ENCODE peak calls at places on chromosome 4, in seven cellular contexts. X, I, O, K, M, S and L are unnamed samples. For H3K9me3, the result is how much of the 10 kb centered on the place peaks cover.

GRCh38 chr4:184344899-184345572 is 127.4 kb upstream of the ENPP6 start:
- DNase-seq in X (no peak), S (peak), I (no peak), O (no peak), M (no peak), K (no peak), L (peak)

GRCh38 chr4:55993994-55994657 is 45.4 kb downstream of the CEP135 start:
- DNase-seq in I (no peak), S (no peak), M (no peak), X (no peak), O (no peak), K (no peak), L (no peak)

GRCh38 chr4:98293089-98293887 is 32.1 kb downstream of the RAP1GDS1 start:
- DNase-seq in K (no peak), O (no peak), S (no peak), X (no peak), M (no peak), I (no peak), L (no peak)

GRCh38 chr4:188107931-188108843 is 1.2 kb downstream of the TRIML2 start:
- DNase-seq in S (no peak), X (no peak), K (no peak), I (peak), M (no peak), O (peak), L (no peak)

GRCh38 chr4:7876096-7876993 is 63.3 kb downstream of the AFAP1 start:
- DNase-seq in S (no peak), I (peak), O (no peak), K (no peak), X (peak), M (no peak), L (no peak)

GRCh38 chr4:145279122-145279960 is 99.0 kb upstream of the OTUD4 start:
- DNase-seq in O (no peak), M (no peak), K (no peak), I (no peak), X (no peak), S (no peak), L (no peak)

GRCh38 chr4:173505924-173506779 is 23.9 kb downstream of the HAND2 start:
- DNase-seq in O (no peak), I (peak), K (peak), S (peak), X (peak), M (peak), L (no peak)

GRCh38 chr4:126658391-126658790 is 974.4 kb upstream of the INTU start:
- DNase-seq in X (no peak), M (no peak), I (no peak), K (no peak), S (no peak), O (no peak), L (no peak)

GRCh38 chr4:112652216-112652615 is 15.3 kb downstream of the LARP7 start:
- DNase-seq in I (no peak), X (no peak), O (peak), S (no peak), K (no peak), M (no peak), L (no peak)

GRCh38 chr4:124337874-124338273 is 374.7 kb downstream of the ANKRD50 start:
- DNase-seq in S (peak), M (peak), I (no peak), O (no peak), X (no peak), K (peak), L (peak)

GRCh38 chr4:117134386-117134785 is 49.0 kb upstream of the TRAM1L1 start:
- DNase-seq in S (no peak), I (peak), X (no peak), M (no peak), O (no peak), K (no peak), L (no peak)

GRCh38 chr4:175998782-175999181 is 66.9 kb upstream of the WDR17 start:
- DNase-seq in M (no peak), O (peak), X (no peak), K (no peak), S (no peak), I (peak), L (no peak)

GRCh38 chr4:173494013-173494970 is 35.7 kb downstream of the HAND2 start:
- DNase-seq in X (peak), I (peak), O (peak), S (peak), M (peak), K (peak), L (no peak)

GRCh38 chr4:5705672-5706310 is 2.6 kb downstream of the EVC2 start:
- DNase-seq in O (no peak), S (no peak), K (peak), X (no peak), I (no peak), M (no peak), L (no peak)

GRCh38 chr4:88244821-88245579 is 39.4 kb downstream of the PPM1K start:
- DNase-seq in O (no peak), X (no peak), M (no peak), I (no peak), K (no peak), S (no peak), L (peak)

GRCh38 chr4:141486375-141486997 is 149.9 kb upstream of the IL15 start:
- DNase-seq in M (no peak), X (no peak), I (no peak), O (no peak), S (no peak), K (no peak), L (no peak)

GRCh38 chr4:100042235-100042634 is 92.2 kb upstream of the H2AZ1 start:
- DNase-seq in M (no peak), I (no peak), X (no peak), O (no peak), S (no peak), K (no peak), L (no peak)

GRCh38 chr4:99664703-99665102 is 7.1 kb upstream of the C4orf54 start:
- DNase-seq in O (no peak), X (no peak), I (no peak), S (no peak), M (no peak), K (no peak), L (no peak)

GRCh38 chr4:89158884-89159503 is 47.7 kb downstream of the TIGD2 start:
- DNase-seq in X (no peak), K (no peak), S (peak), M (peak), O (no peak), I (peak), L (no peak)

GRCh38 chr4:99321241-99322191 is at the start of gene ADH1B:
- DNase-seq in S (no peak), M (no peak), X (no peak), K (no peak), I (no peak), O (no peak), L (no peak)

GRCh38 chr4:101458914-101459313 is 111.6 kb upstream of the PPP3CA start:
- DNase-seq in X (no peak), S (no peak), M (no peak), K (no peak), I (no peak), O (no peak), L (no peak)

GRCh38 chr4:83516042-83516772 is 19.7 kb upstream of the GPAT3 start:
- DNase-seq in I (peak), O (no peak), K (no peak), M (no peak), X (no peak), S (peak), L (peak)

GRCh38 chr4:108113229-108113628 is 55.5 kb downstream of the LEF1 start:
- DNase-seq in S (peak), O (no peak), K (no peak), M (no peak), X (no peak), I (no peak), L (no peak)

GRCh38 chr4:2968381-2968780 is 5.0 kb downstream of the GRK4 start:
- DNase-seq in M (no peak), S (no peak), K (no peak), O (no peak), I (no peak), X (no peak), L (no peak)

GRCh38 chr4:37865450-37865849 is 25.4 kb upstream of the TBC1D1 start:
- DNase-seq in X (no peak), K (no peak), M (no peak), O (no peak), I (no peak), S (no peak), L (no peak)

GRCh38 chr4:155419266-155419665 is 42.5 kb upstream of the MAP9 start:
- DNase-seq in S (no peak), I (no peak), M (no peak), X (no peak), O (no peak), K (no peak), L (no peak)

GRCh38 chr4:187849556-187850245 is 145.9 kb upstream of the ZFP42 start:
- DNase-seq in K (no peak), I (no peak), M (no peak), O (no peak), S (no peak), X (no peak), L (no peak)

GRCh38 chr4:35151816-35152572 is 1092.3 kb downstream of the ARAP2 start:
- DNase-seq in S (peak), M (no peak), O (peak), I (peak), K (no peak), X (no peak), L (no peak)

GRCh38 chr4:24103434-24104168 is 213.8 kb upstream of the PPARGC1A start:
- DNase-seq in X (no peak), K (peak), I (no peak), M (no peak), S (no peak), O (no peak), L (no peak)

GRCh38 chr4:147755567-147756295 is 23.8 kb downstream of the ARHGAP10 start:
- DNase-seq in O (no peak), M (no peak), X (no peak), S (no peak), I (no peak), K (peak), L (no peak)

GRCh38 chr4:26410385-26411293 is 79.6 kb downstream of the CCKAR start:
- DNase-seq in X (no peak), M (peak), K (no peak), O (no peak), S (peak), I (peak), L (no peak)

GRCh38 chr4:165721815-165722214 is 151.2 kb upstream of the TLL1 start:
- DNase-seq in S (no peak), I (no peak), X (no peak), M (no peak), O (no peak), K (no peak), L (no peak)

GRCh38 chr4:8303485-8304281 is 34.1 kb downstream of the HTRA3 start:
- DNase-seq in X (peak), S (peak), O (no peak), K (peak), M (no peak), I (peak), L (no peak)

GRCh38 chr4:55123791-55124190 is 1.6 kb downstream of the KDR start:
- DNase-seq in S (no peak), X (no peak), O (no peak), K (no peak), M (no peak), I (no peak), L (no peak)

GRCh38 chr4:8325284-8325973 is 55.9 kb downstream of the HTRA3 start:
- DNase-seq in X (peak), I (no peak), K (no peak), S (no peak), O (no peak), M (no peak), L (no peak)

GRCh38 chr4:31045151-31045550 is 325.0 kb downstream of the PCDH7 start:
- DNase-seq in M (no peak), S (no peak), I (no peak), X (no peak), O (no peak), K (no peak), L (no peak)

GRCh38 chr4:6918345-6918744 is 8.7 kb downstream of the TBC1D14 start:
- DNase-seq in I (no peak), M (no peak), O (no peak), K (no peak), X (peak), S (no peak), L (no peak)

GRCh38 chr4:28334221-28334620 is 1473.6 kb downstream of the STIM2 start:
- DNase-seq in X (no peak), M (no peak), I (no peak), S (no peak), O (no peak), K (no peak), L (no peak)

GRCh38 chr4:4182835-4183568 is 43.7 kb downstream of the OTOP1 start:
- DNase-seq in S (no peak), K (no peak), O (peak), M (peak), I (peak), X (no peak), L (no peak)
- TF ChIP-seq CTCF in S (peak), K (no peak), O (peak), M (peak), I (peak), X (no peak), L (peak)

GRCh38 chr4:560731-561211 is 15.3 kb downstream of the TMEM271 start:
- DNase-seq in X (no peak), M (no peak), O (no peak), I (no peak), S (no peak), K (no peak), L (no peak)

GRCh38 chr4:560061-560460 is 16.0 kb downstream of the TMEM271 start:
- DNase-seq in I (no peak), K (no peak), X (no peak), O (no peak), M (no peak), S (no peak), L (no peak)

GRCh38 chr4:552059-552458 is 24.0 kb downstream of the TMEM271 start:
- DNase-seq in S (no peak), X (no peak), O (no peak), K (no peak), I (no peak), M (no peak), L (no peak)

GRCh38 chr4:561456-561855 is 14.6 kb downstream of the TMEM271 start:
- DNase-seq in O (no peak), M (no peak), S (no peak), K (no peak), I (no peak), X (no peak), L (no peak)

GRCh38 chr4:555566-556275 is 20.4 kb downstream of the TMEM271 start:
- DNase-seq in X (no peak), M (no peak), I (no peak), K (no peak), O (no peak), S (no peak), L (no peak)
- H3K9me3 ChIP-seq in X (under half), M (under half), I (under half), K (under half), O (under half), S (under half), L (under half)

DNA sequence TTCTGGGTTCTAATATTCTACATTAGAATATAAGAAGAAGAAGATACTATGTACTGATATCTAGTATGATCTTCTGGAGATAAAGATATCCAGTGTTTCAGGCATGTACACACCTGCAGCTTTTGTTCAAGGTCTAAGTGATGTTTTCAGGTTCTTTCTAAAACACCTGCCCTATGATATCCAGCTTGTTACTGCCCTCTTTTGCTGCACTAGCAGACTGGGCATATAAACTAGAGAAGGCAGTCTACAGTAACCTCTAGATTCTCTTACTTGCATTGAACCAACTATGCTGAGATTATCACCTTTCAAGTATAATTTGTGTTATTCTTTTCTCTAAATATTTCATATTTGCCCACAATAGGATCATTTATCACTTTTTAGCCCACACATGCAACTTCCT is 1.9 kb upstream of the FRYL start:
- DNase-seq in I (no peak), X (no peak), K (no peak), M (no peak), O (no peak), S (no peak), L (no peak)
- TF ChIP-seq CTCF in I (no peak), X (no peak), K (no peak), M (no peak), O (no peak), S (no peak), L (no peak)

GRCh38 chr4:384311-385010 is 46.8 kb downstream of the ZNF141 start:
- DNase-seq in S (no peak), I (no peak), O (no peak), K (no peak), M (no peak), X (no peak), L (no peak)
- H3K9me3 ChIP-seq in S (half or more), I (under half), O (under half), K (under half), M (under half), X (half or more), L (half or more)